ENCODE peak calls at places on chromosome 14, in four cellular contexts. O, I, V and A are unnamed samples.

GRCh38 chr14:100330007-100330344 is 6.8 kb downstream of the SLC25A47 start:
- DNase-seq in V (no peak), O (no peak), I (no peak), A (no peak)

GRCh38 chr14:60515244-60515695 is 6.3 kb downstream of the SIX6 start:
- DNase-seq in V (no peak), I (no peak), O (no peak), A (no peak)

GRCh38 chr14:104556256-104557021 is 23.1 kb upstream of the C14orf180 start:
- DNase-seq in O (no peak), I (no peak), V (no peak), A (no peak)

GRCh38 chr14:69090187-69090789 is 62.6 kb downstream of the DCAF5 start:
- DNase-seq in V (peak; percentile 10), O (peak; percentile 33), I (peak; percentile 45), A (no peak)

GRCh38 chr14:73477618-73478266 is 13.0 kb upstream of the RIOX1 start:
- DNase-seq in V (no peak), O (no peak), I (no peak), A (no peak)

GRCh38 chr14:68631691-68632590 is 160.9 kb downstream of the ZFP36L1 start:
- DNase-seq in O (no peak), V (no peak), I (no peak), A (peak; percentile 37)

GRCh38 chr14:102822311-102822863 is 45.1 kb downstream of the TRAF3 start:
- DNase-seq in V (no peak), O (no peak), I (no peak), A (no peak)

GRCh38 chr14:64541261-64541970 is 875 bp downstream of the HSPA2 start:
- DNase-seq in O (no peak), I (no peak), V (no peak), A (peak; percentile 60)

GRCh38 chr14:38553586-38553985 is 297.7 kb upstream of the CLEC14A start:
- DNase-seq in V (no peak), O (no peak), I (no peak), A (no peak)

GRCh38 chr14:50670196-50670875 is 2.2 kb upstream of the SAV1 start:
- DNase-seq in V (no peak), I (no peak), O (no peak), A (no peak)

GRCh38 chr14:64465208-64465821 is at the start of gene AKAP5:
- DNase-seq in O (peak; percentile 46), V (peak; percentile 86), I (no peak), A (peak; percentile 50)

GRCh38 chr14:63361790-63362189 is 43.1 kb upstream of the GPHB5 start:
- DNase-seq in I (no peak), V (no peak), O (no peak), A (no peak)

GRCh38 chr14:64720190-64720589 is 16.0 kb downstream of the PLEKHG3 start:
- DNase-seq in V (no peak), O (peak; percentile 67), I (peak; percentile 93), A (no peak)

DNA sequence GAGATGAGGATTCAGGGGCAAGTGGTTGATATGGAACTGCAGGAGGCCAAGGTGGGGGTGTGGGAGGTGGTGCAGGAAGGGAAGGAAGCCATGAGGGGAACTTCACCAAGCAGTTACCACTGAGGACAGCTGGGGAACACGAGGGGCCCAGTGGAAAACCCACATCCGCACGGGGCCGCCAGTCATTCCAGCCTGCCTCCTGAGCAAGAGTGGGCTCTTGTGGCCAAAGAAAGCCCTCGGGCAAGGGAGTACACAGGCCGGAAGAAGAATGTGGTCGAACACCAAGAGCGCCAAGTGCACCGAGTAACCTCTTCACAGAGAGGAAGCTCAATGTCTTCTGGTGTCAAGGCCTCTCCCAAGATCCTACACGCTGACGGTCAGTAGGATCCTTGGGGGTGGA is 252.2 kb upstream of the FOXN3 start:
- DNase-seq in I (no peak), O (no peak), V (no peak), A (no peak)
- TF ChIP-seq FOSL1 in I (no peak), O (no peak), V (no peak), A (no peak)

GRCh38 chr14:61536661-61537566 is 158.4 kb upstream of the HIF1A start:
- DNase-seq in O (peak; percentile 96), I (no peak), V (no peak), A (no peak)

GRCh38 chr14:61537567-61538463 is 157.5 kb upstream of the HIF1A start:
- DNase-seq in O (peak; percentile 97), I (peak; percentile 95), V (peak; percentile 10), A (no peak)

GRCh38 chr14:61535032-61535431 is 160.3 kb upstream of the HIF1A start:
- DNase-seq in V (no peak), O (peak; percentile 56), I (no peak), A (no peak)

GRCh38 chr14:61533513-61534255 is 161.6 kb upstream of the HIF1A start:
- DNase-seq in O (no peak), I (no peak), V (no peak), A (no peak)

DNA sequence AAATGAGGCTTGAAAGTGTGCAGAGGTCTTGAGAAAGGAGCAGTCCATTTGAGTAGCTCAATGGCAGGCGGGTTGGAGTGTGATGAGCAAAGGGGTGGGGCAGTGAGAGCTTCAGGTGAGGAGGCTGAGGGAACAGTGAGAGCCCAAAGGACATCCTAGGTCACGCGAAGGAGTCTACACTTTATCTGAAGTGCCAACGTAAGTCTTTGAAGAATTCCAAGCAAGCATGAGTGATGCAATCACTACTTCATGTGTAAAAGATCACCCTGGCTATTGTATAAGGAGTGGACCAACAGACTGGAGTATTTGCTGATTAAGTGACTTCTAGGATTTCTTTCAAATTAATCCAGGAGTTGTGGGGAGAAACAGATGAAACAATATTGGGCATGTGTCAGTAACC is 159.8 kb upstream of the HIF1A start:
- DNase-seq in V (no peak), O (no peak), I (no peak), A (no peak)
- H3K4me1 ChIP-seq in V (no peaks in the 10 kb centered on the region), O (peaks cover 67% of the 10 kb centered on the region), I (peaks cover 82% of the 10 kb centered on the region), A (peaks cover 13% of the 10 kb centered on the region)

DNA sequence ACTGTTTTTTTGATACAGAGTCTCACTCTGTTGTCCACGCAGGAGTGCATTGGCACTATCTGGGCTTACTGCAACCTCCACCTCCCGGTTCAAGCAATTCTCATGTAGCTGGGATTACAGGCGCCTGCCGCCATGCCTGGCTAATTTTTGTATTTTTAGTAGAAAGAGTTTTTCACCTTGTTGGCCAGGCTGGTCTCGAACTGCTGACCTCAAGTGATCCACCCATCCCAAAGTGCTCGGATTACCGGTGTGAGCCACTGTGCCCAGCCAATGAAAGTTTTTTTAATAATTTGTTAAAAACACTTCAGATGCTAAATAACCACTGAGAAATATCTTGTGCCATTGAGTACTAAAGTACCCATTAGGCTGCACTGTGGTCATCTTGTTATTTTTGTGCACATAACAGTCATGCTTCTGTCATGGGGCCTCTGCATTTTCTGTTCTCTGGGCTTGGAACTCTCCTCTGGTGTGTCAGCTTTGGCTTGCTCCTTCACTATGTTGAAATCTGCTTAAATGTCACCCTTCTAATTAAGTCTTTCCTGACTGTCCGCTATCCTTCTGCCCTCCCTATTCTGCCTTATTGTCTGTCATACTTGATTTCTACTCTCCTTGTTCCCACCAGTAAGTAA is 105.1 kb downstream of the KTN1 start:
- DNase-seq in V (no peak), O (no peak), I (no peak), A (no peak)
- TF ChIP-seq ATF3 in V (no peak), O (no peak), I (no peak), A (no peak)

DNA sequence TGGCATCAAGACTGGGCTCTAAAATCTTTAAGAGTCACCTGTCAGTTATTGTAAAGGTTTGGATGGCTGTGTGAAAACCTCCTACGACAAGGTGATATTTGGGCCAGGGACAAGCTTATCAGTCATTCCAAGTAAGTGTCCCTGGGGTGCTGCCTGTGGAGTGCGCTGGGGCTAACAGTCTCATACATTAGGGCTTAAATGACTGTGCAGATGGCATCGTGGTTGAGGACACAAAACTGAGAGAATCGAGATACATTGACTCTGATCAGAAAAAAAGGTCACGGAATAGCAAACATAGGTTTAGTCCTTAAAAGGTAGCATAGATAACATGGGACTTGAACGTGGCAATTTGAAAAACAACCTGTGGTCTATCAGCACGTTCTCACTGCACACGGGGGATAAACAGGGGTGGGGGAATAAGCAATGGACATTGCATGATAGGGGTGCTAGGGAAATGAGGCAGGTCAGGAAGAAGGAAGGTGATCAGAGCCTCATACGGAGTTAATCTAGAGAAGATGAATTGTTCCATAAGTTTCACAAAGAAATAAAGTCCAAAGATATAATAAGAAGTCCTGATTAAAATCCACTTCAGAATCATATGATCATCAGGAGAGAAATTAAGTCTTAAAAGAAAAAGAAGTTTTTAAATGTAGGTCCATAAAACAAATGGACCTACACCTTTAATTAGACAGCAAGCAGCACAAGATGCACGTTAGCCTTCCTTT is 100.3 kb downstream of the DAD1 start:
- DNase-seq in V (no peak), O (no peak), I (no peak), A (no peak)
- TF ChIP-seq FOSL1 in V (no peak), O (no peak), I (no peak), A (no peak)